ENCODE peak calls at places on chromosomes 6 and 20, in five cellular contexts. W, Z, P, S and M are unnamed samples.

GRCh38 chr6:51717477-51717876 is 369.9 kb downstream of the PKHD1 start:
- DNase-seq in P (no peak), S (no peak), Z (no peak), W (no peak), M (no peak)

GRCh38 chr6:126618639-126619331 is 278.9 kb downstream of the CENPW start:
- DNase-seq in W (no peak), Z (no peak), P (no peak), S (no peak), M (no peak)

GRCh38 chr20:57317789-57318371 is 11.7 kb upstream of the SPO11 start:
- DNase-seq in P (no peak), S (no peak), Z (no peak), W (no peak), M (no peak)

GRCh38 chr6:71079707-71080106 is 122.8 kb upstream of the B3GAT2 start:
- DNase-seq in P (no peak), Z (no peak), S (no peak), W (no peak), M (no peak)

GRCh38 chr6:82416346-82416745 is 52.7 kb downstream of the TPBG start:
- DNase-seq in P (no peak), S (no peak), W (no peak), Z (no peak), M (no peak)

GRCh38 chr6:3575166-3575565 is 118.3 kb upstream of the SLC22A23 start:
- DNase-seq in P (no peak), W (no peak), Z (no peak), S (no peak), M (no peak)

GRCh38 chr6:107064579-107065065 is 36.6 kb downstream of the MTRES1 start:
- DNase-seq in Z (no peak), P (no peak), S (no peak), W (no peak), M (peak; percentile 46)

GRCh38 chr6:68779366-68779765 is 144.3 kb downstream of the ADGRB3 start:
- DNase-seq in W (no peak), P (no peak), Z (no peak), S (no peak), M (no peak)

GRCh38 chr20:50138479-50139393 is 14.8 kb downstream of the PEDS1 start:
- DNase-seq in W (no peak), Z (no peak), P (no peak), S (no peak), M (no peak)

GRCh38 chr6:20092071-20092566 is 120.2 kb downstream of the MBOAT1 start:
- DNase-seq in S (no peak), P (no peak), Z (peak; percentile 2), W (no peak), M (no peak)

GRCh38 chr20:52905235-52905634 is 66.9 kb upstream of the TSHZ2 start:
- DNase-seq in P (no peak), S (no peak), W (no peak), Z (no peak), M (no peak)

GRCh38 chr6:142162780-142163179 is 15.7 kb downstream of the VTA1 start:
- DNase-seq in S (no peak), P (no peak), Z (no peak), W (no peak), M (no peak)

GRCh38 chr20:3798908-3799248 is 2.8 kb downstream of the CDC25B start:
- DNase-seq in Z (no peak), P (no peak), W (no peak), S (no peak), M (no peak)

GRCh38 chr6:111823831-111824607 is 49.2 kb downstream of the FYN start:
- DNase-seq in Z (no peak), P (no peak), W (no peak), S (no peak), M (no peak)

GRCh38 chr6:107864235-107864970 is 40.3 kb upstream of the SCML4 start:
- DNase-seq in W (no peak), P (no peak), S (no peak), Z (no peak), M (no peak)

GRCh38 chr6:6724319-6725119 is 136.0 kb downstream of the LY86 start:
- DNase-seq in S (peak; percentile 77), W (peak; percentile 86), Z (peak; percentile 36), P (peak; percentile 69), M (peak; percentile 85)

GRCh38 chr6:165571068-165571682 is 91.9 kb downstream of the PDE10A start:
- DNase-seq in W (no peak), Z (no peak), S (no peak), P (no peak), M (no peak)

GRCh38 chr20:40797425-40797824 is 108.4 kb upstream of the MAFB start:
- DNase-seq in Z (no peak), S (no peak), P (no peak), W (no peak), M (no peak)
- TF ChIP-seq CTCF in Z (peak; percentile 63), S (peak; percentile 34), P (peak; percentile 65), W (peak; percentile 25), M (no peak)

GRCh38 chr6:28772480-28773381 is 151.1 kb downstream of the TRIM27 start:
- DNase-seq in W (no peak), S (no peak), Z (no peak), P (no peak), M (no peak)
- TF ChIP-seq CTCF in W (no peak), S (no peak), Z (no peak), P (no peak), M (no peak)

DNA sequence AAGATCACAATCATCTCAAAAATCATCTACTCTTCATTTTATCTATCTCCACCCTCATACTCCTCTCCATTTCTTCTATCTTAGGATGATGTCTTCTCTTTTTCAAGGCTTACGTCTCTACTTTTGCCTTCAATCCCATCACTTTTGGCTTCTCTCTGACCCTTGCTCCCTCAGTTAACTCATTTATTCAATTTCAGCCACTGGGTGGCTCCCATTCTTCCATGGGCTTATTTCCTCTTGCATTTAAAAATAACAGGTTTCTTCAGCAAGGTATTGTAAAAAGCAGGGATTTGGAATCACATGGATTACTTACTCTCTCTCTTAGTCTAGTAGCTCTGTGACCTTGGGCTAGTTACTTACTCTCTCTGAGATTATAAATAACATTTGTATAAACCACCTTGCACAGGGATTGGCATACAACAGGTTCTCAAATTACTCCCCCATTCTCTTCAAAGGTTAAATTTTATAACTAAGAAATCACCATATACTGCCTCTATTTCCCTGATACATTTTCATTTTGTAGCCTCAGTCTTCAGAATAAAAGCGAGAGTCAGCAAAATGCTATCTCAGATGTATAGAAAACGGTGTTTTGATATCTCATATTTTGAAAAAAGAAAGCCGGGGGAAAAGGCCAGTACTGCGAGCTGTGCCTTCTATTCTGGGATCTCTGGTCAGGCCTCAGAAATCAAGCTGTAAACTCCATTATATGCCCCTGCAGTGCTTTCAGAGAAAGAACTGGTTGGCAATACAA is 5.5 kb downstream of the ZSCAN12 start:
- DNase-seq in S (no peak), Z (no peak), W (no peak), P (no peak), M (no peak)
- TF ChIP-seq CTCF in S (no peak), Z (peak; percentile 26), W (no peak), P (peak; percentile 38), M (no peak)

DNA sequence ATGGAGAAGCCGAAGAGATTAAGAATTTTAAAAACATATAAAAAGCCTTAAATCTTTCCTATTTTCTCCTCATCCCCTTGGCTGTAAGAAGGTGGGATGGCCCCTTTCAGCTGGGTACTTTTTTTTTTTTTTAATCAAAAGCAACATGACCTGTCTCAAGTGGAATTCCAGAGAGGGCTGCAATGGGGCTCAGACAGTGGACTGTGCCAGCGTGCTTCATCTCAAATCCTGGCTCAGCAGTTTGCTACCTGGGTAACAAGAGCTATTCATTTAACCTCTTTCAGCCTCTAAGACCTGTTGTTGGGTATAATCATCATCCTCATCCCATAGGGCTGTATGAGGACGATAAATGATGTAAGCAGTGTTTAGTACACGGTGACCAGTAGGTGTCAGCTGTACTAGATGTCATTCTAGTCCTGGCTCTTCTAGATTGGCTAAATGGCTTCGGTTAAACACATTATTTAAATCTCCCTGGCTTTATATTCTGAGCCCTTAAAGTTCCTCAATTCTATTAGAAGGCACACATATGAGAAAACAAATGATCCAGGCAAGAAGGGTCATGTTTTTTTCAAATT is 6.9 kb upstream of the PPP1R3G start:
- DNase-seq in P (no peak), Z (no peak), S (no peak), W (no peak), M (no peak)
- TF ChIP-seq CTCF in P (no peak), Z (peak; percentile 54), S (no peak), W (no peak), M (no peak)

DNA sequence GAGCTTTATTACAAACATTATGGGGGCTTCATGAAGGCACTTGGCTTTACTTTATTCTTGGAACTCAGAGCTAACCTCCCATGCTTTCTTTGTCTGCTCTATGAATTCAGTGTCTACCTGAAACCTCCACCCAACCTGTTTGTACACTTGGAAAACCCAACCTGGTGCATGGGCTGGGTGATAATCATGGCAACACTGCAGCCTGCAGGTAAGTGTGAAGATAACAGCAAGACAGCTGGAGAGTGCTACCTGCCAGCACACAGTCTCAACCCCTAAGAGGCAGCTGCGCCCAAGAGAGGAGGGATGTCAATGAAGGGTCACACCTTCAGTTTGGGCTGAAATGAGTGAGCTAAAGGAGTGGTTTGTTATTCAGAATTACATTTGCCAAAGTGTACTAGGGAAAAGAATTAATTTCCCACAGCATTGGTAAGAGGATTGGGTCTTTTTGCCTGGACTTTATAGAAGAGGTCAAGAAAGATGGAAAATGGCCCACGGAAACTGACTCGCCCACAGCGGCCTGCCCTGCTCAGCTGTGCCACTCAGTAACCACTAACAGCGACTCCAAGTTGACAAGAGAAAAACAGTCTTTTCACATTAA is 24.4 kb downstream of the FOXQ1 start:
- DNase-seq in W (no peak), P (peak; percentile 55), S (no peak), Z (no peak), M (no peak)
- TF ChIP-seq CTCF in W (no peak), P (peak; percentile 72), S (no peak), Z (peak; percentile 30), M (no peak)

GRCh38 chr20:63323298-63323820 is 30.4 kb downstream of the COL20A1 start:
- DNase-seq in S (no peak), P (no peak), Z (no peak), W (no peak), M (peak; percentile 22)
- TF ChIP-seq CTCF in S (no peak), P (no peak), Z (no peak), W (no peak), M (no peak)